ENCODE peak calls at places on chromosomes 12 and 14, in five cellular contexts. G, P, B, D and Z are unnamed samples.

GRCh38 chr12:3587402-3588013 is 96.5 kb downstream of the PRMT8 start:
- DNase-seq in G (peak), P (no peak), B (no peak), D (no peak), Z (no peak)

GRCh38 chr12:132729541-132730320 is 19.1 kb downstream of the PGAM5 start:
- DNase-seq in G (no peak), P (no peak), B (no peak), D (no peak), Z (peak)

GRCh38 chr14:67332468-67332867 is 27.1 kb downstream of the ATP6V1D start:
- DNase-seq in G (no peak), P (no peak), B (no peak), D (no peak), Z (no peak)

GRCh38 chr14:90818715-90819114 is 2.5 kb upstream of the TTC7B start:
- DNase-seq in G (no peak), P (no peak), B (no peak), D (no peak), Z (no peak)

GRCh38 chr12:41361791-41362190 is 173.7 kb downstream of the PDZRN4 start:
- DNase-seq in G (no peak), P (no peak), B (no peak), D (no peak), Z (no peak)

GRCh38 chr14:64324461-64325255 is 30.5 kb upstream of the ESR2 start:
- DNase-seq in G (no peak), P (no peak), B (no peak), D (no peak), Z (no peak)

GRCh38 chr14:77103475-77103874 is 5.4 kb downstream of the CIPC start:
- DNase-seq in G (no peak), P (no peak), B (no peak), D (no peak), Z (no peak)

GRCh38 chr12:20716037-20716436 is 20.9 kb downstream of the SLCO1C1 start:
- DNase-seq in G (peak), P (no peak), B (no peak), D (no peak), Z (peak)

GRCh38 chr14:57492859-57493258 is 798 bp downstream of the CCDC198 start:
- DNase-seq in G (no peak), P (no peak), B (no peak), D (no peak), Z (no peak)

GRCh38 chr14:90303382-90303943 is 28.3 kb downstream of the NRDE2 start:
- DNase-seq in G (no peak), P (no peak), B (no peak), D (no peak), Z (no peak)

GRCh38 chr12:118685983-118686607 is 295.2 kb upstream of the SRRM4 start:
- DNase-seq in G (no peak), P (no peak), B (no peak), D (no peak), Z (no peak)

GRCh38 chr14:51869426-51870113 is 9.2 kb downstream of the GNG2 start:
- DNase-seq in G (no peak), P (peak), B (no peak), D (peak), Z (no peak)

GRCh38 chr14:87643005-87643404 is 350.0 kb downstream of the GALC start:
- DNase-seq in G (no peak), P (no peak), B (no peak), D (no peak), Z (no peak)